ENCODE peak calls at places on chromosome 10, in five cellular contexts. M, I, B, E and A are unnamed samples.

GRCh38 chr10:106387063-106387462 is 777.4 kb downstream of the SORCS1 start:
- DNase-seq in M (no peak), I (no peak), B (peak), E (no peak), A (no peak)

GRCh38 chr10:30392564-30392990 is 41.4 kb upstream of the MAP3K8 start:
- DNase-seq in M (peak), I (peak), B (peak), E (peak), A (peak)

GRCh38 chr10:69732147-69732825 is 69.4 kb upstream of the COL13A1 start:
- DNase-seq in M (no peak), I (peak), B (no peak), E (peak), A (no peak)

GRCh38 chr10:21452203-21452602 is 73.3 kb downstream of the SKIDA1 start:
- DNase-seq in M (no peak), I (no peak), B (no peak), E (no peak), A (no peak)

GRCh38 chr10:34906021-34906965 is 91.2 kb upstream of the PARD3 start:
- DNase-seq in M (no peak), I (peak), B (no peak), E (no peak), A (no peak)

GRCh38 chr10:132429281-132430230 is 32.6 kb downstream of the PWWP2B start:
- DNase-seq in M (no peak), I (no peak), B (no peak), E (no peak), A (no peak)

GRCh38 chr10:124690971-124691370 is 53.2 kb downstream of the FAM53B start:
- DNase-seq in M (no peak), I (no peak), B (no peak), E (no peak), A (no peak)

GRCh38 chr10:348456-348855 is 213.2 kb downstream of the ZMYND11 start:
- DNase-seq in M (no peak), I (no peak), B (no peak), E (no peak), A (no peak)

GRCh38 chr10:14093735-14094484 is 236.8 kb downstream of the FRMD4A start:
- DNase-seq in M (no peak), I (no peak), B (peak), E (no peak), A (no peak)

GRCh38 chr10:75019360-75019759 is 92.1 kb upstream of the SAMD8 start:
- DNase-seq in M (no peak), I (no peak), B (peak), E (no peak), A (no peak)

GRCh38 chr10:3886191-3886590 is 101.2 kb upstream of the KLF6 start:
- DNase-seq in M (no peak), I (peak), B (peak), E (peak), A (no peak)

GRCh38 chr10:127431525-127431924 is 117.6 kb upstream of the NPS start:
- DNase-seq in M (no peak), I (no peak), B (no peak), E (no peak), A (no peak)

GRCh38 chr10:13672505-13672904 is 85.7 kb downstream of the PRPF18 start:
- DNase-seq in M (no peak), I (no peak), B (no peak), E (no peak), A (no peak)

GRCh38 chr10:22997102-22997501 is 69.2 kb downstream of the ARMC3 start:
- DNase-seq in M (no peak), I (no peak), B (peak), E (no peak), A (no peak)

GRCh38 chr10:86349474-86349873 is 17.1 kb downstream of the GRID1 start:
- DNase-seq in M (no peak), I (peak), B (peak), E (peak), A (no peak)

GRCh38 chr10:133274751-133275682 is 1.7 kb downstream of the ADAM8 start:
- DNase-seq in M (peak), I (no peak), B (peak), E (no peak), A (peak)

GRCh38 chr10:22615819-22616499 is 98.4 kb downstream of the PIP4K2A start:
- DNase-seq in M (peak), I (peak), B (no peak), E (peak), A (no peak)

GRCh38 chr10:107163086-107163880 is 1.2 kb downstream of the SORCS1 start:
- DNase-seq in M (no peak), I (no peak), B (peak), E (no peak), A (no peak)

GRCh38 chr10:125661942-125662515 is 20.9 kb downstream of the TEX36 start:
- DNase-seq in M (no peak), I (no peak), B (peak), E (no peak), A (no peak)

GRCh38 chr10:21531164-21531563 is 2.9 kb upstream of the MLLT10 start:
- DNase-seq in M (no peak), I (no peak), B (peak), E (no peak), A (no peak)

GRCh38 chr10:75654171-75654772 is 222.8 kb downstream of the LRMDA start:
- DNase-seq in M (no peak), I (no peak), B (peak), E (no peak), A (no peak)

GRCh38 chr10:44383749-44384600 is 922 bp downstream of the CXCL12 start:
- DNase-seq in M (no peak), I (peak), B (peak), E (peak), A (no peak)

GRCh38 chr10:124174673-124175645 is 81.6 kb upstream of the CHST15 start:
- DNase-seq in M (no peak), I (no peak), B (no peak), E (no peak), A (no peak)

GRCh38 chr10:93445097-93445960 is 36.8 kb downstream of the MYOF start:
- DNase-seq in M (no peak), I (peak), B (peak), E (peak), A (no peak)

GRCh38 chr10:44932338-44933116 is 21.4 kb downstream of the TMEM72 start:
- DNase-seq in M (peak), I (peak), B (peak), E (peak), A (peak)

GRCh38 chr10:80382989-80383388 is 25.4 kb upstream of the PRXL2A start:
- DNase-seq in M (peak), I (no peak), B (peak), E (peak), A (peak)

GRCh38 chr10:37975407-37975991 is 948 bp downstream of the ZNF25 start:
- DNase-seq in M (no peak), I (no peak), B (peak), E (no peak), A (no peak)

GRCh38 chr10:62582098-62582705 is 208.0 kb downstream of the ZNF365 start:
- DNase-seq in M (no peak), I (no peak), B (peak), E (no peak), A (no peak)

GRCh38 chr10:62580396-62580795 is 206.2 kb downstream of the ZNF365 start:
- DNase-seq in M (no peak), I (no peak), B (peak), E (no peak), A (no peak)

GRCh38 chr10:62582804-62583208 is 208.6 kb downstream of the ZNF365 start:
- DNase-seq in M (no peak), I (peak), B (peak), E (peak), A (no peak)

GRCh38 chr10:62584216-62584615 is 210.0 kb downstream of the ZNF365 start:
- DNase-seq in M (no peak), I (no peak), B (peak), E (no peak), A (no peak)

DNA sequence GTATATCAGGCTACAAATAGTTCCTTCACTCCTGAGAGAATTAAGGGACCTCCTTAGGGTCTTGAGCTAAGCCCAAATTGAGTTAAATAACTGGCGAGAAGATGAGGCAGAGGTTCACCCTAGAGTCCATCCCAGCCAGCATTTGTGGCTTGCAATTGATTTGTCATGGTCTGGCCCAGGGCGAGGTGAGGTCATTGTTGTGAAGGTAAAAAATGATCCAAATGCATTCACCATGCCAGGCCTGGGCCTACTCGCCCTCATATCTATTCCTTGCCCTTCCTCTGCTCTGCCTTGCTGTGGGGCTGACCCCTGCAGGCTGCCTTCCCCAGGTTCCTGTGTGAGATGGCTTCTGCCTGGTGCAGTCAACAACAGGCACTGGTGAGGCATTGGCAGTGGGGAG is 207.2 kb downstream of the ZNF365 start:
- DNase-seq in M (no peak), I (peak), B (peak), E (no peak), A (no peak)
- H3K27ac ChIP-seq in M (no peak), I (no peak), B (peak), E (no peak), A (no peak)

GRCh38 chr10:11875499-11876281 is 52.5 kb downstream of the PROSER2 start:
- DNase-seq in M (no peak), I (peak), B (peak), E (peak), A (no peak)
- H3K27ac ChIP-seq in M (no peak), I (no peak), B (peak), E (peak), A (no peak)

DNA sequence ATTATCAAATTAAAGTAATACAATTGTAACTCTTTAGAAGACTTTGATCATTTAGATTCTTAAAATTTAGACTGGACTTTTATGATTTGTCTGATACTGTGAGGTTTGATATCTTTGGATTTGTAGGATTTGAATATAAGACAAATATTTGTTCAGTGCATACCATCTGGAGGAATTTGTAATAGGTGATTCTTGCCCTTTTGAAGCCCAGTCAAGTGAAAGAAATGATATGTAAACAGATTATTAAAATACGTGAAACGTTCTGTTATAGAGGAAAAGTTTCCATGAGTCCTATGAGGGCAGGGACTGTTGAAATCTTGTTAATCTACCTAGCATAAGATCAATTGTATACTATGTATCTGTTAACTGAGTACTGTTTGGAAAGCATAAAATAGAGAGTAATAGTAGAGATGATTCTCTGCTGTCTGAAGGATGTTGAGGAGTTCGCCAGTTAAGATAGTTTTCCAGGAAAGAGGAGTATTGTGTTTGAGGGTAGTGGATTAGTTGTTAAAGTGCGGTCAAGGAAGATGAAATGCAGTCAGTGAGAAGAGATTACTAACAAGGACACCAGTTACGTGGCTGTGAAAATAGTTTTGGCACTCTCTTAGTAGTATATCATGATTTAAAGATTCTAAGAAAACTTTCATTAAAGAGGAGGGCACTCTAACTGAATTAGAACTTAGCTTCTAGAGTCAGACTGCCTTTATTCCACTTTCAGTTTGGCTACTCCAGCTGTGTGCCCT is 14.4 kb downstream of the PDCD4 start:
- DNase-seq in M (no peak), I (no peak), B (no peak), E (no peak), A (no peak)
- H3K27ac ChIP-seq in M (peak), I (no peak), B (no peak), E (peak), A (no peak)

GRCh38 chr10:71882813-71883746 is 32.0 kb upstream of the PSAP start:
- DNase-seq in M (no peak), I (no peak), B (no peak), E (no peak), A (no peak)
- H3K27ac ChIP-seq in M (peak), I (no peak), B (no peak), E (no peak), A (no peak)

GRCh38 chr10:96708456-96708855 is 11.9 kb downstream of the PIK3AP1 start:
- DNase-seq in M (no peak), I (no peak), B (no peak), E (no peak), A (no peak)
- H3K27ac ChIP-seq in M (no peak), I (no peak), B (no peak), E (no peak), A (no peak)

GRCh38 chr10:24858908-24859270 is 93.5 kb downstream of the PRTFDC1 start:
- DNase-seq in M (no peak), I (no peak), B (no peak), E (no peak), A (no peak)
- H3K27ac ChIP-seq in M (no peak), I (no peak), B (peak), E (no peak), A (no peak)

GRCh38 chr10:81600185-81600584 is 274.8 kb upstream of the NRG3 start:
- DNase-seq in M (no peak), I (no peak), B (peak), E (no peak), A (no peak)
- H3K27ac ChIP-seq in M (no peak), I (no peak), B (no peak), E (no peak), A (no peak)